ENCODE peak calls at places on chromosomes 5 and 9, in eight cellular contexts. W is T-cell; C is H4; H is EH; R is stimulated activated naive CD4-positive, alpha-beta T cell treated with Interleukin-2 at 50 U/mL for 16 hours; K is Ammon's horn; T is cardiac muscle cell; F is RPMI8226. Z is an unnamed sample.

GRCh38 chr9:37667706-37668672 is 17.2 kb downstream of the FRMPD1 start:
- DNase-seq in H (no peak), K (no peak), R (no peak), C (no peak), W (no peak), T (peak; percentile 10), F (no peak), Z (no peak)

GRCh38 chr5:107241841-107242240 is 428.9 kb downstream of the EFNA5 start:
- DNase-seq in W (no peak), H (no peak), C (no peak), T (no peak), K (no peak), F (no peak), R (no peak), Z (no peak)

GRCh38 chr5:7759951-7760580 is 90.9 kb downstream of the CFAP90 start:
- DNase-seq in R (no peak), C (no peak), H (no peak), W (no peak), T (no peak), F (no peak), K (no peak), Z (no peak)

GRCh38 chr9:93952119-93952783 is 2.9 kb downstream of the BARX1 start:
- DNase-seq in W (no peak), C (no peak), T (no peak), K (no peak), R (no peak), F (no peak), H (no peak), Z (no peak)

GRCh38 chr9:121895836-121896544 is 197.1 kb downstream of the TTLL11 start:
- DNase-seq in K (no peak), F (no peak), R (no peak), W (no peak), T (peak; percentile 74), C (no peak), H (peak; percentile 67), Z (no peak)

GRCh38 chr5:58156977-58157701 is 302.7 kb downstream of the PLK2 start:
- DNase-seq in T (peak; percentile 48), F (no peak), C (no peak), H (peak; percentile 43), R (no peak), K (peak; percentile 33), W (no peak), Z (peak; percentile 57)

GRCh38 chr5:132595624-132596023 is 38.8 kb downstream of the RAD50 start:
- DNase-seq in T (no peak), C (no peak), F (no peak), R (no peak), W (no peak), H (no peak), K (no peak), Z (no peak)

GRCh38 chr9:90861826-90862740 is 60.5 kb downstream of the SYK start:
- DNase-seq in W (no peak), T (no peak), R (no peak), H (no peak), F (no peak), K (no peak), C (no peak), Z (no peak)

GRCh38 chr9:98240475-98240874 is 15.0 kb downstream of the TBC1D2 start:
- DNase-seq in H (no peak), W (no peak), K (no peak), T (no peak), C (no peak), R (no peak), F (no peak), Z (no peak)

GRCh38 chr5:64873441-64873840 is 104.7 kb downstream of the CWC27 start:
- DNase-seq in H (no peak), T (no peak), R (no peak), W (no peak), C (no peak), K (no peak), F (no peak), Z (no peak)

GRCh38 chr9:130542457-130543228 is 36.7 kb upstream of the FUBP3 start:
- DNase-seq in F (no peak), R (no peak), T (no peak), H (no peak), C (peak; percentile 25), W (no peak), K (no peak), Z (peak; percentile 10)

GRCh38 chr5:52007230-52007858 is 624.1 kb downstream of the ISL1 start:
- DNase-seq in H (peak; percentile 53), R (no peak), W (no peak), F (peak; percentile 52), C (peak; percentile 54), K (peak; percentile 69), T (peak; percentile 46), Z (peak; percentile 83)

GRCh38 chr5:177964471-177964870 is 31.6 kb downstream of the PROP1 start:
- DNase-seq in F (no peak), H (no peak), C (no peak), R (no peak), T (no peak), W (no peak), K (no peak), Z (no peak)

GRCh38 chr9:110291921-110292575 is 35.7 kb upstream of the TXN start:
- DNase-seq in C (peak; percentile 77), K (no peak), F (no peak), H (no peak), R (no peak), T (no peak), W (no peak), Z (no peak)

GRCh38 chr9:27184556-27185351 is 75.7 kb downstream of the TEK start:
- DNase-seq in H (peak; percentile 28), W (no peak), K (no peak), T (peak; percentile 37), F (no peak), R (no peak), C (no peak), Z (no peak)

GRCh38 chr5:76083555-76084495 is 642 bp downstream of the SV2C start:
- DNase-seq in R (no peak), T (peak; percentile 2), W (no peak), C (no peak), K (no peak), F (peak; percentile 10), H (no peak), Z (peak; percentile 14)

GRCh38 chr9:135490980-135491444 is 9.5 kb upstream of the MRPS2 start:
- DNase-seq in K (no peak), R (no peak), T (no peak), F (no peak), H (no peak), W (no peak), C (no peak), Z (peak; percentile 53)

GRCh38 chr9:89433826-89434225 is 64.1 kb downstream of the SEMA4D start:
- DNase-seq in F (no peak), K (peak; percentile 75), T (peak; percentile 30), C (peak; percentile 47), H (peak; percentile 83), W (no peak), R (no peak), Z (no peak)

GRCh38 chr9:88657893-88658292 is 122.9 kb downstream of the NXNL2 start:
- DNase-seq in F (no peak), W (no peak), K (no peak), C (peak; percentile 31), R (no peak), T (peak; percentile 82), H (peak; percentile 87), Z (no peak)

GRCh38 chr9:86368871-86369521 is 14.8 kb upstream of the TUT7 start:
- DNase-seq in T (peak; percentile 95), C (peak; percentile 42), H (peak; percentile 42), F (no peak), W (no peak), K (no peak), R (no peak), Z (no peak)

GRCh38 chr5:10220253-10220652 is 29.4 kb downstream of the ATPSCKMT start:
- DNase-seq in T (no peak), F (no peak), C (no peak), W (no peak), K (peak; percentile 66), H (peak; percentile 46), R (no peak), Z (no peak)

GRCh38 chr5:157918811-157919742 is 60.1 kb upstream of the CLINT1 start:
- DNase-seq in F (no peak), H (peak; percentile 26), C (peak; percentile 35), T (no peak), K (no peak), R (no peak), W (no peak), Z (peak; percentile 57)

GRCh38 chr9:80004687-80005086 is 432.9 kb downstream of the TLE4 start:
- DNase-seq in C (no peak), R (no peak), W (no peak), K (no peak), F (no peak), H (peak; percentile 2), T (no peak), Z (no peak)

GRCh38 chr5:138737494-138738265 is 15.5 kb upstream of the CTNNA1 start:
- DNase-seq in W (no peak), F (no peak), T (no peak), C (no peak), R (no peak), K (no peak), H (no peak), Z (peak; percentile 16)

GRCh38 chr9:27109621-27110020 is 596 bp downstream of the TEK start:
- DNase-seq in K (no peak), W (no peak), F (no peak), T (no peak), C (no peak), H (no peak), R (no peak), Z (no peak)

GRCh38 chr9:136157477-136158265 is 39.0 kb upstream of the TMEM250 start:
- DNase-seq in F (no peak), K (no peak), R (no peak), W (no peak), H (no peak), T (peak; percentile 8), C (no peak), Z (no peak)

GRCh38 chr9:121201045-121201737 is 478 bp downstream of the RAB14 start:
- DNase-seq in F (peak; percentile 65), C (no peak), H (peak; percentile 33), R (peak; percentile 43), W (peak; percentile 51), T (peak; percentile 14), K (peak; percentile 19), Z (peak; percentile 62)

GRCh38 chr5:181217111-181217804 is 5.8 kb upstream of the TRIM41 start:
- DNase-seq in K (peak; percentile 51), H (peak; percentile 66), F (peak; percentile 76), C (peak; percentile 77), T (peak; percentile 68), W (peak; percentile 67), R (no peak), Z (no peak)

GRCh38 chr9:93193373-93193725 is 9.4 kb downstream of the WNK2 start:
- DNase-seq in T (no peak), H (no peak), K (no peak), R (no peak), C (no peak), F (no peak), W (no peak), Z (peak; percentile 80)

GRCh38 chr5:137218471-137218870 is 280.7 kb downstream of the SPOCK1 start:
- DNase-seq in R (no peak), W (no peak), F (no peak), T (peak; percentile 35), K (peak; percentile 71), C (peak; percentile 56), H (peak; percentile 77), Z (no peak)

GRCh38 chr9:107612136-107612535 is 122.6 kb upstream of the KLF4 start:
- DNase-seq in H (no peak), C (no peak), T (peak; percentile 78), R (no peak), W (no peak), K (peak; percentile 64), F (no peak), Z (no peak)

GRCh38 chr5:5886812-5887486 is 464.5 kb downstream of the ICE1 start:
- DNase-seq in F (peak; percentile 71), T (no peak), C (no peak), R (no peak), W (peak; percentile 13), K (no peak), H (no peak), Z (peak; percentile 27)

GRCh38 chr9:71762900-71763653 is 5.2 kb downstream of the CEMIP2 start:
- DNase-seq in H (peak; percentile 93), K (no peak), T (peak; percentile 50), R (no peak), C (no peak), F (no peak), W (no peak), Z (no peak)

GRCh38 chr5:148033138-148033537 is 30.6 kb upstream of the SPINK5 start:
- DNase-seq in F (no peak), C (no peak), W (no peak), H (no peak), R (no peak), K (no peak), T (no peak), Z (no peak)

Z was measured in NCI-H146.